ENCODE peak calls at places on chromosomes 4 and X, in nine cellular contexts. Z is D341Med; J is head of caudate nucleus; V is stimulated activated CD4-positive, alpha-beta T cell treated with anti-CD3 and anti-CD28 coated beads, Interleukin-2, amount 100 ng/mL, for 24 hours; O is H54; E is GM12892; Y is HCEC 1CT; F is HEK293T; B is tibial nerve. A is an unnamed sample.

GRCh38 chr4:141851246-141851891 is 215.0 kb downstream of the IL15 start:
- DNase-seq in O (no peak), Z (no peak), F (no peak), V (no peak), E (no peak), J (no peak), B (no peak), Y (no peak), A (no peak)

GRCh38 chrX:72048515-72049455 is 82.9 kb downstream of the RTL5 start:
- DNase-seq in F (no peak), V (no peak), E (no peak), Y (no peak), J (no peak), Z (peak), B (no peak), O (no peak), A (no peak)

GRCh38 chr4:185566425-185566824 is 31.1 kb upstream of the PDLIM3 start:
- DNase-seq in J (no peak), V (no peak), F (no peak), O (no peak), B (no peak), Z (no peak), E (peak), Y (no peak), A (no peak)

GRCh38 chr4:18934197-18934596 is 912.6 kb upstream of the LCORL start:
- DNase-seq in O (no peak), F (no peak), E (no peak), B (no peak), J (no peak), Y (no peak), V (no peak), Z (peak), A (no peak)

GRCh38 chr4:91198951-91199350 is 1071.8 kb downstream of the CCSER1 start:
- DNase-seq in V (no peak), Y (no peak), O (peak), Z (no peak), E (no peak), B (no peak), F (no peak), J (no peak), A (no peak)

GRCh38 chr4:74543247-74543670 is 98.3 kb downstream of the AREG start:
- DNase-seq in B (no peak), Y (no peak), J (no peak), O (no peak), Z (no peak), V (no peak), F (no peak), E (no peak), A (no peak)

GRCh38 chr4:8747896-8748575 is 123.6 kb downstream of the HMX1 start:
- DNase-seq in F (no peak), E (no peak), Z (no peak), B (peak), V (no peak), J (no peak), Y (no peak), O (no peak), A (no peak)

GRCh38 chr4:5708171-5708828 is at the start of gene EVC2:
- DNase-seq in F (no peak), J (peak), O (no peak), Z (no peak), V (no peak), B (peak), Y (peak), E (no peak), A (peak)

GRCh38 chrX:68443155-68443868 is 10.0 kb upstream of the OPHN1 start:
- DNase-seq in B (no peak), Z (no peak), F (no peak), J (no peak), E (no peak), V (no peak), Y (peak), O (no peak), A (no peak)

GRCh38 chr4:183098080-183098722 is 856 bp upstream of the WWC2 start:
- DNase-seq in V (peak), Z (peak), E (peak), B (peak), Y (peak), O (peak), J (no peak), F (peak), A (peak)

GRCh38 chrX:8139713-8140112 is 31.4 kb downstream of the VCX2 start:
- DNase-seq in Y (no peak), E (no peak), Z (no peak), O (peak), F (no peak), J (no peak), B (no peak), V (no peak), A (no peak)

GRCh38 chrX:153775631-153776595 is 4.9 kb upstream of the SRPK3 start:
- DNase-seq in V (no peak), F (no peak), Y (no peak), O (no peak), Z (peak), E (no peak), B (no peak), J (no peak), A (no peak)

GRCh38 chrX:13843150-13843721 is 26.3 kb upstream of the GPM6B start:
- DNase-seq in J (no peak), O (no peak), V (no peak), F (no peak), Z (no peak), E (no peak), B (no peak), Y (no peak), A (no peak)

GRCh38 chr4:112633477-112634235 is 3.1 kb downstream of the ZGRF1 start:
- DNase-seq in V (no peak), J (no peak), O (no peak), B (no peak), E (no peak), Y (peak), Z (peak), F (peak), A (no peak)

GRCh38 chr4:52144303-52144849 is 93.3 kb downstream of the SPATA18 start:
- DNase-seq in Y (no peak), E (no peak), J (no peak), O (no peak), B (no peak), V (no peak), Z (no peak), F (no peak), A (no peak)

GRCh38 chr4:52783069-52783468 is 31.8 kb upstream of the ERVMER34-1 start:
- DNase-seq in Y (no peak), J (no peak), E (no peak), Z (no peak), F (no peak), O (no peak), B (no peak), V (no peak), A (no peak)

GRCh38 chr4:153220709-153221367 is 16.6 kb downstream of the TRIM2 start:
- DNase-seq in E (no peak), V (no peak), B (no peak), Y (no peak), O (no peak), F (no peak), Z (no peak), J (no peak), A (no peak)

GRCh38 chr4:993111-994029 is at the start of gene SLC26A1:
- DNase-seq in E (no peak), Y (no peak), V (no peak), F (no peak), J (no peak), Z (no peak), O (no peak), B (no peak), A (no peak)

GRCh38 chr4:108172780-108173598 is 4.3 kb upstream of the LEF1 start:
- DNase-seq in Z (peak), F (peak), O (no peak), Y (peak), J (no peak), E (peak), V (peak), B (no peak), A (no peak)

GRCh38 chrX:54194982-54195588 is 12.0 kb upstream of the FAM120C start:
- DNase-seq in Z (no peak), F (no peak), E (no peak), B (no peak), J (no peak), O (no peak), V (no peak), Y (no peak), A (no peak)

GRCh38 chr4:73676881-73677323 is 56.7 kb upstream of the RASSF6 start:
- DNase-seq in J (no peak), V (no peak), E (no peak), Z (no peak), B (no peak), O (no peak), Y (peak), F (no peak), A (no peak)

GRCh38 chr4:173924561-173924960 is 358.9 kb downstream of the FBXO8 start:
- DNase-seq in E (no peak), Y (no peak), B (no peak), V (no peak), O (no peak), J (no peak), F (no peak), Z (no peak), A (no peak)

GRCh38 chr4:123399638-123400358 is 3.2 kb downstream of the SPRY1 start:
- DNase-seq in B (no peak), V (no peak), F (no peak), O (no peak), Y (no peak), J (no peak), E (no peak), Z (no peak), A (no peak)

GRCh38 chr4:128333309-128334006 is 45.8 kb upstream of the PGRMC2 start:
- DNase-seq in O (no peak), Z (no peak), Y (no peak), B (no peak), J (no peak), V (no peak), E (no peak), F (no peak), A (no peak)